ENCODE peak calls at places on chromosomes 6 and 20, in five cellular contexts. One of them, this sample, is unnamed.

GRCh38 chr6:103273048-103273447 is 1586.7 kb downstream of the HACE1 start:
- DNase-seq in CD8-positive, alpha-beta memory T cell: no peak
- DNase-seq in body of pancreas: no peak
- DNase-seq in thoracic aorta: no peak
- DNase-seq in neuronal stem cell: peak; percentile 3
- DNase-seq in this sample: no peak

GRCh38 chr20:35991142-35991771 is 22.9 kb downstream of the CNBD2 start:
- DNase-seq in thoracic aorta: no peak
- DNase-seq in body of pancreas: peak; percentile 46
- DNase-seq in neuronal stem cell: no peak
- DNase-seq in CD8-positive, alpha-beta memory T cell: no peak
- DNase-seq in this sample: no peak

GRCh38 chr6:100160913-100161312 is 166.9 kb upstream of the MCHR2 start:
- DNase-seq in thoracic aorta: no peak
- DNase-seq in neuronal stem cell: no peak
- DNase-seq in CD8-positive, alpha-beta memory T cell: no peak
- DNase-seq in body of pancreas: no peak
- DNase-seq in this sample: no peak

GRCh38 chr6:127092486-127092885 is 26.0 kb upstream of the RSPO3 start:
- DNase-seq in neuronal stem cell: no peak
- DNase-seq in thoracic aorta: no peak
- DNase-seq in body of pancreas: no peak
- DNase-seq in CD8-positive, alpha-beta memory T cell: no peak
- DNase-seq in this sample: no peak

GRCh38 chr6:161161121-161161520 is 112.7 kb downstream of the AGPAT4 start:
- DNase-seq in neuronal stem cell: no peak
- DNase-seq in body of pancreas: no peak
- DNase-seq in thoracic aorta: no peak
- DNase-seq in CD8-positive, alpha-beta memory T cell: no peak
- DNase-seq in this sample: no peak

GRCh38 chr6:45721665-45722064 is 294.0 kb downstream of the CLIC5 start:
- DNase-seq in CD8-positive, alpha-beta memory T cell: no peak
- DNase-seq in neuronal stem cell: no peak
- DNase-seq in thoracic aorta: no peak
- DNase-seq in body of pancreas: no peak
- DNase-seq in this sample: no peak

GRCh38 chr6:133787859-133788505 is 100.9 kb upstream of the TCF21 start:
- DNase-seq in body of pancreas: no peak
- DNase-seq in neuronal stem cell: no peak
- DNase-seq in CD8-positive, alpha-beta memory T cell: no peak
- DNase-seq in thoracic aorta: no peak
- DNase-seq in this sample: no peak

GRCh38 chr6:166934174-166934573 is 22.2 kb downstream of the RNASET2 start:
- DNase-seq in thoracic aorta: no peak
- DNase-seq in neuronal stem cell: no peak
- DNase-seq in CD8-positive, alpha-beta memory T cell: no peak
- DNase-seq in body of pancreas: no peak
- DNase-seq in this sample: no peak

GRCh38 chr20:24755411-24755922 is 193.6 kb upstream of the CST7 start:
- DNase-seq in body of pancreas: peak; percentile 61
- DNase-seq in CD8-positive, alpha-beta memory T cell: no peak
- DNase-seq in neuronal stem cell: no peak
- DNase-seq in thoracic aorta: no peak
- DNase-seq in this sample: no peak

GRCh38 chr6:111096246-111096645 is 8.9 kb downstream of the SLC16A10 start:
- DNase-seq in thoracic aorta: no peak
- DNase-seq in neuronal stem cell: no peak
- DNase-seq in CD8-positive, alpha-beta memory T cell: no peak
- DNase-seq in body of pancreas: peak; percentile 91
- DNase-seq in this sample: peak; percentile 66

GRCh38 chr6:52503344-52503747 is 73.5 kb downstream of the TRAM2 start:
- DNase-seq in neuronal stem cell: no peak
- DNase-seq in CD8-positive, alpha-beta memory T cell: no peak
- DNase-seq in thoracic aorta: no peak
- DNase-seq in body of pancreas: no peak
- DNase-seq in this sample: no peak

GRCh38 chr20:34111057-34111711 is 859 bp downstream of the EIF2S2 start:
- DNase-seq in body of pancreas: peak; percentile 43
- DNase-seq in CD8-positive, alpha-beta memory T cell: no peak
- DNase-seq in thoracic aorta: no peak
- DNase-seq in neuronal stem cell: no peak
- DNase-seq in this sample: peak; percentile 12

GRCh38 chr6:152206072-152206818 is 398.8 kb downstream of the ESR1 start:
- DNase-seq in thoracic aorta: no peak
- DNase-seq in neuronal stem cell: no peak
- DNase-seq in body of pancreas: peak; percentile 32
- DNase-seq in CD8-positive, alpha-beta memory T cell: peak; percentile 3
- DNase-seq in this sample: peak; percentile 44

GRCh38 chr20:61267241-61267640 is 15.2 kb downstream of the CDH4 start:
- DNase-seq in CD8-positive, alpha-beta memory T cell: no peak
- DNase-seq in neuronal stem cell: no peak
- DNase-seq in thoracic aorta: no peak
- DNase-seq in body of pancreas: no peak
- DNase-seq in this sample: no peak

GRCh38 chr20:24957326-24957996 is 8.4 kb downstream of the CST7 start:
- DNase-seq in body of pancreas: no peak
- DNase-seq in CD8-positive, alpha-beta memory T cell: no peak
- DNase-seq in thoracic aorta: no peak
- DNase-seq in neuronal stem cell: no peak
- DNase-seq in this sample: no peak

GRCh38 chr6:26475823-26476729 is 18.3 kb downstream of the BTN2A1 start:
- DNase-seq in thoracic aorta: no peak
- DNase-seq in body of pancreas: no peak
- DNase-seq in CD8-positive, alpha-beta memory T cell: no peak
- DNase-seq in neuronal stem cell: no peak
- DNase-seq in this sample: no peak

GRCh38 chr6:77474286-77474956 is 11.1 kb upstream of the HTR1B start:
- DNase-seq in body of pancreas: no peak
- DNase-seq in neuronal stem cell: no peak
- DNase-seq in CD8-positive, alpha-beta memory T cell: no peak
- DNase-seq in thoracic aorta: no peak
- DNase-seq in this sample: no peak

GRCh38 chr6:340181-340955 is 48.1 kb downstream of the DUSP22 start:
- DNase-seq in thoracic aorta: no peak
- DNase-seq in CD8-positive, alpha-beta memory T cell: no peak
- DNase-seq in body of pancreas: no peak
- DNase-seq in neuronal stem cell: no peak
- DNase-seq in this sample: no peak

GRCh38 chr20:8790442-8791074 is 278.3 kb upstream of the PLCB4 start:
- DNase-seq in thoracic aorta: no peak
- DNase-seq in neuronal stem cell: peak; percentile 29
- DNase-seq in body of pancreas: peak; percentile 57
- DNase-seq in CD8-positive, alpha-beta memory T cell: no peak
- DNase-seq in this sample: no peak

DNA sequence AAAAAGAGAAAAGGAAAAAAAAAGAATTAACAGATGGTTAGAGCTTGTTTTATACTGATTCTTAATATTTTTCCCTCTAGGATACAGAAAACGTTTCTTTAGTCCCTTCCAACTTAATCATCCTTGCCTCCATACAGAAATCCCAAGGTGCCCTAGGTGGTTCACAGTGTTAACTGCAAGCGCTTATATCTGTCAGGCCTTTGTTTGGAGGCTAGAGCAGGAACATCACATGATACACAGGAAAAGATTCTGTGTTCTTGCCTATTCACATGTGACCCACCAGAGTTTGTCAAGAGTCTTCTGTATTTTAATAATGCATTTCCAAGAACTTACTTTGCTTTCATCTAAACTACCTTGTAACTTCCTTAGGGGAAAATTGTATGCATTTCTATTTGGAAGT is 31.3 kb downstream of the ANKRD6 start:
- DNase-seq in neuronal stem cell: no peak
- DNase-seq in CD8-positive, alpha-beta memory T cell: no peak
- DNase-seq in thoracic aorta: no peak
- DNase-seq in body of pancreas: no peak
- DNase-seq in this sample: no peak
- H3K9me3 ChIP-seq in neuronal stem cell: no peaks in the 10 kb centered on the region
- H3K9me3 ChIP-seq in CD8-positive, alpha-beta memory T cell: no peaks in the 10 kb centered on the region
- H3K9me3 ChIP-seq in thoracic aorta: no peaks in the 10 kb centered on the region
- H3K9me3 ChIP-seq in body of pancreas: no peaks in the 10 kb centered on the region
- H3K9me3 ChIP-seq in this sample: no peaks in the 10 kb centered on the region

GRCh38 chr6:4941782-4942672 is 61.8 kb downstream of the RPP40 start:
- DNase-seq in thoracic aorta: no peak
- DNase-seq in CD8-positive, alpha-beta memory T cell: no peak
- DNase-seq in neuronal stem cell: no peak
- DNase-seq in body of pancreas: peak; percentile 42
- DNase-seq in this sample: peak; percentile 9
- H3K27ac ChIP-seq in thoracic aorta: no peak overlapping the region
- H3K27ac ChIP-seq in CD8-positive, alpha-beta memory T cell: no peak overlapping the region
- H3K27ac ChIP-seq in neuronal stem cell: no peak overlapping the region
- H3K27ac ChIP-seq in body of pancreas: no peak overlapping the region
- H3K27ac ChIP-seq in this sample: no peak overlapping the region

GRCh38 chr20:55583036-55583435 is 422.3 kb downstream of the CBLN4 start:
- DNase-seq in neuronal stem cell: no peak
- DNase-seq in thoracic aorta: no peak
- DNase-seq in CD8-positive, alpha-beta memory T cell: no peak
- DNase-seq in body of pancreas: no peak
- DNase-seq in this sample: no peak
- H3K9me3 ChIP-seq in neuronal stem cell: no peaks in the 10 kb centered on the region
- H3K9me3 ChIP-seq in thoracic aorta: no peaks in the 10 kb centered on the region
- H3K9me3 ChIP-seq in CD8-positive, alpha-beta memory T cell: no peaks in the 10 kb centered on the region
- H3K9me3 ChIP-seq in body of pancreas: no peaks in the 10 kb centered on the region
- H3K9me3 ChIP-seq in this sample: no peaks in the 10 kb centered on the region

DNA sequence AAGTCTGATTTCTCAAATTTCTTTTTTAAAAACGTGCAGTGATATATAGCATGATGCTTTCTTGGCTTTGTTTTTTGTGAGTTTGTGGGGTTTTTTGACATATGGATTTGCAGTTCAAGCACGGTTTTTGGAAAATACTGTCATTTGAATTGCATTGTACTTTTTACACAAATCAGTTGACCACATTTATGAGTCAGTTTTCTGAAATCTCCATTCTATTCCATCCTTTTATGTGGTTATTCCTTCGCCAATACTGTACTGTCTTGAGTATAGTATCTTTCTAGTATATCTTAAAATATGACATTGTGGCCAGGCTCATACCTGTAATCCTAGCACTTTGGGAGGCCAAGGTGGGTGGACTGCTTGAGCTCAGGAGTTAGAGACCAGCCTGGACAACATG is 890.0 kb upstream of the CITED2 start:
- DNase-seq in CD8-positive, alpha-beta memory T cell: no peak
- DNase-seq in thoracic aorta: no peak
- DNase-seq in neuronal stem cell: no peak
- DNase-seq in body of pancreas: no peak
- DNase-seq in this sample: no peak
- H3K27ac ChIP-seq in CD8-positive, alpha-beta memory T cell: no peak overlapping the region
- H3K27ac ChIP-seq in thoracic aorta: no peak overlapping the region
- H3K27ac ChIP-seq in neuronal stem cell: no peak overlapping the region
- H3K27ac ChIP-seq in body of pancreas: no peak overlapping the region
- H3K27ac ChIP-seq in this sample: no peak overlapping the region

GRCh38 chr6:56570434-56571359 is 72.0 kb downstream of the DST start:
- DNase-seq in neuronal stem cell: no peak
- DNase-seq in body of pancreas: peak; percentile 16
- DNase-seq in thoracic aorta: no peak
- DNase-seq in CD8-positive, alpha-beta memory T cell: no peak
- DNase-seq in this sample: no peak
- H3K9me3 ChIP-seq in neuronal stem cell: no peaks in the 10 kb centered on the region
- H3K9me3 ChIP-seq in body of pancreas: no peaks in the 10 kb centered on the region
- H3K9me3 ChIP-seq in thoracic aorta: no peaks in the 10 kb centered on the region
- H3K9me3 ChIP-seq in CD8-positive, alpha-beta memory T cell: no peaks in the 10 kb centered on the region
- H3K9me3 ChIP-seq in this sample: no peaks in the 10 kb centered on the region

This sample was measured in CD4-positive, alpha-beta memory T cell.